ENCODE peak calls at places on chromosome 1, in six cellular contexts. B, K, E, N, V and Y are unnamed samples.

GRCh38 chr1:203084588-203085527 is 954 bp downstream of the MYOG start:
- DNase-seq in B (peak), K (no peak), E (no peak), N (no peak), V (no peak), Y (no peak)

GRCh38 chr1:87684786-87685185 is 356.1 kb downstream of the LMO4 start:
- DNase-seq in B (peak), K (peak), E (peak), N (peak), V (no peak), Y (no peak)

GRCh38 chr1:61183471-61184034 is 101.2 kb downstream of the NFIA start:
- DNase-seq in B (peak), K (no peak), E (no peak), N (peak), V (peak), Y (no peak)

GRCh38 chr1:32464191-32464715 is 619 bp upstream of the ZBTB8B start:
- DNase-seq in B (no peak), K (no peak), E (no peak), N (peak), V (no peak), Y (no peak)

GRCh38 chr1:81551942-81552341 is 248.8 kb upstream of the ADGRL2 start:
- DNase-seq in B (no peak), K (no peak), E (no peak), N (no peak), V (no peak), Y (no peak)

GRCh38 chr1:208791458-208791857 is 547.3 kb upstream of the PLXNA2 start:
- DNase-seq in B (no peak), K (no peak), E (peak), N (no peak), V (peak), Y (no peak)

GRCh38 chr1:169041371-169041770 is 65.1 kb upstream of the ATP1B1 start:
- DNase-seq in B (no peak), K (no peak), E (no peak), N (no peak), V (no peak), Y (no peak)

GRCh38 chr1:62045579-62045978 is 149.1 kb upstream of the L1TD1 start:
- DNase-seq in B (no peak), K (no peak), E (peak), N (no peak), V (peak), Y (peak)

GRCh38 chr1:100342391-100342790 is 9.9 kb upstream of the CDC14A start:
- DNase-seq in B (no peak), K (no peak), E (no peak), N (no peak), V (no peak), Y (no peak)

GRCh38 chr1:110196917-110197782 is 13.0 kb upstream of the KCNC4 start:
- DNase-seq in B (peak), K (no peak), E (peak), N (peak), V (peak), Y (peak)

GRCh38 chr1:70528591-70529333 is 117.7 kb downstream of the CTH start:
- DNase-seq in B (peak), K (no peak), E (peak), N (peak), V (no peak), Y (peak)

GRCh38 chr1:21638531-21639341 is 30.4 kb downstream of the RAP1GAP start:
- DNase-seq in B (peak), K (no peak), E (peak), N (no peak), V (no peak), Y (peak)